ENCODE peak calls at places on chromosomes 13 and 19, in seven cellular contexts. One of them, this sample, is unnamed.

GRCh38 chr19:13282486-13283065 is 132.4 kb downstream of the IER2 start:
- DNase-seq in spleen: no peak
- DNase-seq in activated CD8-positive, alpha-beta memory T cell treated with anti-CD3 and anti-CD28 coated beads, Interleukin-2, amount 50 U/mL, for 48 hours: no peak
- DNase-seq in body of pancreas: no peak
- DNase-seq in stimulated activated CD8-positive, alpha-beta memory T cell treated with anti-CD3 and anti-CD28 coated beads, Interleukin-4, amount 100 ng/mL, for 4 hours: no peak
- DNase-seq in cardiac fibroblast: no peak
- DNase-seq in adrenal gland: no peak
- DNase-seq in this sample: no peak

GRCh38 chr19:913080-913748 is at the start of gene R3HDM4:
- DNase-seq in adrenal gland: peak; percentile 86
- DNase-seq in stimulated activated CD8-positive, alpha-beta memory T cell treated with anti-CD3 and anti-CD28 coated beads, Interleukin-4, amount 100 ng/mL, for 4 hours: peak; percentile 60
- DNase-seq in activated CD8-positive, alpha-beta memory T cell treated with anti-CD3 and anti-CD28 coated beads, Interleukin-2, amount 50 U/mL, for 48 hours: peak; percentile 94
- DNase-seq in spleen: peak; percentile 98
- DNase-seq in cardiac fibroblast: peak; percentile 46
- DNase-seq in body of pancreas: peak; percentile 80
- DNase-seq in this sample: peak; percentile 82

GRCh38 chr13:100954430-100955361 is 280.1 kb upstream of the TMTC4 start:
- DNase-seq in adrenal gland: no peak
- DNase-seq in stimulated activated CD8-positive, alpha-beta memory T cell treated with anti-CD3 and anti-CD28 coated beads, Interleukin-4, amount 100 ng/mL, for 4 hours: no peak
- DNase-seq in cardiac fibroblast: no peak
- DNase-seq in activated CD8-positive, alpha-beta memory T cell treated with anti-CD3 and anti-CD28 coated beads, Interleukin-2, amount 50 U/mL, for 48 hours: no peak
- DNase-seq in body of pancreas: no peak
- DNase-seq in spleen: no peak
- DNase-seq in this sample: no peak

GRCh38 chr13:38530492-38530891 is 156.4 kb upstream of the FREM2 start:
- DNase-seq in stimulated activated CD8-positive, alpha-beta memory T cell treated with anti-CD3 and anti-CD28 coated beads, Interleukin-4, amount 100 ng/mL, for 4 hours: no peak
- DNase-seq in activated CD8-positive, alpha-beta memory T cell treated with anti-CD3 and anti-CD28 coated beads, Interleukin-2, amount 50 U/mL, for 48 hours: no peak
- DNase-seq in body of pancreas: no peak
- DNase-seq in cardiac fibroblast: peak; percentile 43
- DNase-seq in spleen: no peak
- DNase-seq in adrenal gland: no peak
- DNase-seq in this sample: no peak

GRCh38 chr13:34833562-34834182 is 108.4 kb upstream of the NBEA start:
- DNase-seq in spleen: no peak
- DNase-seq in adrenal gland: no peak
- DNase-seq in cardiac fibroblast: peak; percentile 4
- DNase-seq in activated CD8-positive, alpha-beta memory T cell treated with anti-CD3 and anti-CD28 coated beads, Interleukin-2, amount 50 U/mL, for 48 hours: no peak
- DNase-seq in body of pancreas: no peak
- DNase-seq in stimulated activated CD8-positive, alpha-beta memory T cell treated with anti-CD3 and anti-CD28 coated beads, Interleukin-4, amount 100 ng/mL, for 4 hours: no peak
- DNase-seq in this sample: no peak

GRCh38 chr19:9348671-9349070 is 14.1 kb upstream of the ZNF177 start:
- DNase-seq in activated CD8-positive, alpha-beta memory T cell treated with anti-CD3 and anti-CD28 coated beads, Interleukin-2, amount 50 U/mL, for 48 hours: no peak
- DNase-seq in adrenal gland: no peak
- DNase-seq in stimulated activated CD8-positive, alpha-beta memory T cell treated with anti-CD3 and anti-CD28 coated beads, Interleukin-4, amount 100 ng/mL, for 4 hours: no peak
- DNase-seq in body of pancreas: no peak
- DNase-seq in spleen: no peak
- DNase-seq in cardiac fibroblast: no peak
- DNase-seq in this sample: no peak

GRCh38 chr13:49869514-49869913 is 66.6 kb downstream of the SPRYD7 start:
- DNase-seq in activated CD8-positive, alpha-beta memory T cell treated with anti-CD3 and anti-CD28 coated beads, Interleukin-2, amount 50 U/mL, for 48 hours: no peak
- DNase-seq in spleen: no peak
- DNase-seq in body of pancreas: no peak
- DNase-seq in cardiac fibroblast: peak; percentile 51
- DNase-seq in stimulated activated CD8-positive, alpha-beta memory T cell treated with anti-CD3 and anti-CD28 coated beads, Interleukin-4, amount 100 ng/mL, for 4 hours: no peak
- DNase-seq in adrenal gland: no peak
- DNase-seq in this sample: no peak

GRCh38 chr19:38319421-38320258 is at the start of gene KCNK6:
- DNase-seq in cardiac fibroblast: no peak
- DNase-seq in spleen: peak; percentile 88
- DNase-seq in activated CD8-positive, alpha-beta memory T cell treated with anti-CD3 and anti-CD28 coated beads, Interleukin-2, amount 50 U/mL, for 48 hours: peak; percentile 75
- DNase-seq in adrenal gland: peak; percentile 51
- DNase-seq in stimulated activated CD8-positive, alpha-beta memory T cell treated with anti-CD3 and anti-CD28 coated beads, Interleukin-4, amount 100 ng/mL, for 4 hours: peak; percentile 13
- DNase-seq in body of pancreas: peak; percentile 62
- DNase-seq in this sample: peak; percentile 44

GRCh38 chr19:55546822-55547614 is 1.7 kb upstream of the SBK3 start:
- DNase-seq in spleen: no peak
- DNase-seq in body of pancreas: peak; percentile 37
- DNase-seq in cardiac fibroblast: peak; percentile 81
- DNase-seq in adrenal gland: peak; percentile 48
- DNase-seq in activated CD8-positive, alpha-beta memory T cell treated with anti-CD3 and anti-CD28 coated beads, Interleukin-2, amount 50 U/mL, for 48 hours: no peak
- DNase-seq in stimulated activated CD8-positive, alpha-beta memory T cell treated with anti-CD3 and anti-CD28 coated beads, Interleukin-4, amount 100 ng/mL, for 4 hours: no peak
- DNase-seq in this sample: no peak

GRCh38 chr13:20069956-20070355 is 90.9 kb downstream of the GJA3 start:
- DNase-seq in activated CD8-positive, alpha-beta memory T cell treated with anti-CD3 and anti-CD28 coated beads, Interleukin-2, amount 50 U/mL, for 48 hours: no peak
- DNase-seq in adrenal gland: no peak
- DNase-seq in stimulated activated CD8-positive, alpha-beta memory T cell treated with anti-CD3 and anti-CD28 coated beads, Interleukin-4, amount 100 ng/mL, for 4 hours: no peak
- DNase-seq in cardiac fibroblast: no peak
- DNase-seq in spleen: no peak
- DNase-seq in body of pancreas: no peak
- DNase-seq in this sample: no peak

GRCh38 chr13:29582171-29582570 is 13.3 kb downstream of the SLC7A1 start:
- DNase-seq in stimulated activated CD8-positive, alpha-beta memory T cell treated with anti-CD3 and anti-CD28 coated beads, Interleukin-4, amount 100 ng/mL, for 4 hours: no peak
- DNase-seq in adrenal gland: no peak
- DNase-seq in cardiac fibroblast: no peak
- DNase-seq in spleen: no peak
- DNase-seq in body of pancreas: no peak
- DNase-seq in activated CD8-positive, alpha-beta memory T cell treated with anti-CD3 and anti-CD28 coated beads, Interleukin-2, amount 50 U/mL, for 48 hours: no peak
- DNase-seq in this sample: no peak

GRCh38 chr13:51995677-51996551 is 15.3 kb downstream of the ATP7B start:
- DNase-seq in adrenal gland: no peak
- DNase-seq in stimulated activated CD8-positive, alpha-beta memory T cell treated with anti-CD3 and anti-CD28 coated beads, Interleukin-4, amount 100 ng/mL, for 4 hours: no peak
- DNase-seq in cardiac fibroblast: no peak
- DNase-seq in activated CD8-positive, alpha-beta memory T cell treated with anti-CD3 and anti-CD28 coated beads, Interleukin-2, amount 50 U/mL, for 48 hours: no peak
- DNase-seq in body of pancreas: peak; percentile 77
- DNase-seq in spleen: no peak
- DNase-seq in this sample: no peak

GRCh38 chr13:114131581-114132418 is 623 bp downstream of the RASA3 start:
- DNase-seq in adrenal gland: no peak
- DNase-seq in stimulated activated CD8-positive, alpha-beta memory T cell treated with anti-CD3 and anti-CD28 coated beads, Interleukin-4, amount 100 ng/mL, for 4 hours: no peak
- DNase-seq in activated CD8-positive, alpha-beta memory T cell treated with anti-CD3 and anti-CD28 coated beads, Interleukin-2, amount 50 U/mL, for 48 hours: no peak
- DNase-seq in spleen: peak; percentile 87
- DNase-seq in body of pancreas: peak; percentile 34
- DNase-seq in cardiac fibroblast: peak; percentile 50
- DNase-seq in this sample: no peak

GRCh38 chr19:7795555-7796161 is 32.6 kb downstream of the CLEC4M start:
- DNase-seq in stimulated activated CD8-positive, alpha-beta memory T cell treated with anti-CD3 and anti-CD28 coated beads, Interleukin-4, amount 100 ng/mL, for 4 hours: no peak
- DNase-seq in spleen: no peak
- DNase-seq in body of pancreas: no peak
- DNase-seq in activated CD8-positive, alpha-beta memory T cell treated with anti-CD3 and anti-CD28 coated beads, Interleukin-2, amount 50 U/mL, for 48 hours: no peak
- DNase-seq in adrenal gland: no peak
- DNase-seq in cardiac fibroblast: peak; percentile 34
- DNase-seq in this sample: no peak

GRCh38 chr13:31756346-31756745 is 17.0 kb downstream of the RXFP2 start:
- DNase-seq in activated CD8-positive, alpha-beta memory T cell treated with anti-CD3 and anti-CD28 coated beads, Interleukin-2, amount 50 U/mL, for 48 hours: no peak
- DNase-seq in adrenal gland: no peak
- DNase-seq in body of pancreas: no peak
- DNase-seq in cardiac fibroblast: peak; percentile 96
- DNase-seq in spleen: no peak
- DNase-seq in stimulated activated CD8-positive, alpha-beta memory T cell treated with anti-CD3 and anti-CD28 coated beads, Interleukin-4, amount 100 ng/mL, for 4 hours: no peak
- DNase-seq in this sample: no peak

GRCh38 chr13:50149932-50150331 is 134.7 kb downstream of the KCNRG start:
- DNase-seq in spleen: no peak
- DNase-seq in adrenal gland: peak; percentile 54
- DNase-seq in body of pancreas: peak; percentile 70
- DNase-seq in cardiac fibroblast: no peak
- DNase-seq in stimulated activated CD8-positive, alpha-beta memory T cell treated with anti-CD3 and anti-CD28 coated beads, Interleukin-4, amount 100 ng/mL, for 4 hours: no peak
- DNase-seq in activated CD8-positive, alpha-beta memory T cell treated with anti-CD3 and anti-CD28 coated beads, Interleukin-2, amount 50 U/mL, for 48 hours: no peak
- DNase-seq in this sample: no peak

GRCh38 chr13:23443110-23443509 is 9.6 kb upstream of the SACS start:
- DNase-seq in stimulated activated CD8-positive, alpha-beta memory T cell treated with anti-CD3 and anti-CD28 coated beads, Interleukin-4, amount 100 ng/mL, for 4 hours: no peak
- DNase-seq in cardiac fibroblast: no peak
- DNase-seq in activated CD8-positive, alpha-beta memory T cell treated with anti-CD3 and anti-CD28 coated beads, Interleukin-2, amount 50 U/mL, for 48 hours: no peak
- DNase-seq in body of pancreas: no peak
- DNase-seq in adrenal gland: no peak
- DNase-seq in spleen: no peak
- DNase-seq in this sample: no peak

GRCh38 chr13:21297452-21297851 is 121.0 kb downstream of the MRPL57 start:
- DNase-seq in cardiac fibroblast: peak; percentile 22
- DNase-seq in adrenal gland: no peak
- DNase-seq in spleen: no peak
- DNase-seq in activated CD8-positive, alpha-beta memory T cell treated with anti-CD3 and anti-CD28 coated beads, Interleukin-2, amount 50 U/mL, for 48 hours: no peak
- DNase-seq in stimulated activated CD8-positive, alpha-beta memory T cell treated with anti-CD3 and anti-CD28 coated beads, Interleukin-4, amount 100 ng/mL, for 4 hours: no peak
- DNase-seq in body of pancreas: no peak
- DNase-seq in this sample: no peak

GRCh38 chr13:46179576-46180368 is 2.2 kb downstream of the LCP1 start:
- DNase-seq in cardiac fibroblast: no peak
- DNase-seq in adrenal gland: peak; percentile 39
- DNase-seq in stimulated activated CD8-positive, alpha-beta memory T cell treated with anti-CD3 and anti-CD28 coated beads, Interleukin-4, amount 100 ng/mL, for 4 hours: peak; percentile 60
- DNase-seq in spleen: peak; percentile 92
- DNase-seq in activated CD8-positive, alpha-beta memory T cell treated with anti-CD3 and anti-CD28 coated beads, Interleukin-2, amount 50 U/mL, for 48 hours: peak; percentile 80
- DNase-seq in body of pancreas: no peak
- DNase-seq in this sample: peak; percentile 53

GRCh38 chr19:50202962-50203280 is 501 bp upstream of the MYH14 start:
- DNase-seq in body of pancreas: no peak
- DNase-seq in spleen: peak; percentile 22
- DNase-seq in activated CD8-positive, alpha-beta memory T cell treated with anti-CD3 and anti-CD28 coated beads, Interleukin-2, amount 50 U/mL, for 48 hours: no peak
- DNase-seq in stimulated activated CD8-positive, alpha-beta memory T cell treated with anti-CD3 and anti-CD28 coated beads, Interleukin-4, amount 100 ng/mL, for 4 hours: no peak
- DNase-seq in cardiac fibroblast: no peak
- DNase-seq in adrenal gland: no peak
- DNase-seq in this sample: no peak

GRCh38 chr19:5212101-5212500 is 128.5 kb downstream of the PTPRS start:
- DNase-seq in stimulated activated CD8-positive, alpha-beta memory T cell treated with anti-CD3 and anti-CD28 coated beads, Interleukin-4, amount 100 ng/mL, for 4 hours: no peak
- DNase-seq in activated CD8-positive, alpha-beta memory T cell treated with anti-CD3 and anti-CD28 coated beads, Interleukin-2, amount 50 U/mL, for 48 hours: no peak
- DNase-seq in spleen: no peak
- DNase-seq in body of pancreas: no peak
- DNase-seq in cardiac fibroblast: no peak
- DNase-seq in adrenal gland: no peak
- DNase-seq in this sample: no peak

GRCh38 chr19:38142176-38143035 is 81.6 kb downstream of the DPF1 start:
- DNase-seq in stimulated activated CD8-positive, alpha-beta memory T cell treated with anti-CD3 and anti-CD28 coated beads, Interleukin-4, amount 100 ng/mL, for 4 hours: peak; percentile 4
- DNase-seq in activated CD8-positive, alpha-beta memory T cell treated with anti-CD3 and anti-CD28 coated beads, Interleukin-2, amount 50 U/mL, for 48 hours: peak; percentile 69
- DNase-seq in body of pancreas: peak; percentile 26
- DNase-seq in adrenal gland: peak; percentile 52
- DNase-seq in spleen: no peak
- DNase-seq in cardiac fibroblast: peak; percentile 52
- DNase-seq in this sample: peak; percentile 1

GRCh38 chr19:3369337-3370213 is 3.2 kb downstream of the NFIC start:
- DNase-seq in cardiac fibroblast: peak; percentile 49
- DNase-seq in body of pancreas: no peak
- DNase-seq in adrenal gland: peak; percentile 86
- DNase-seq in spleen: peak; percentile 84
- DNase-seq in stimulated activated CD8-positive, alpha-beta memory T cell treated with anti-CD3 and anti-CD28 coated beads, Interleukin-4, amount 100 ng/mL, for 4 hours: no peak
- DNase-seq in activated CD8-positive, alpha-beta memory T cell treated with anti-CD3 and anti-CD28 coated beads, Interleukin-2, amount 50 U/mL, for 48 hours: no peak
- DNase-seq in this sample: no peak

This sample was measured in stimulated activated CD4-positive, alpha-beta T cell treated with anti-CD3 and anti-CD28 coated beads, TNF-alpha, amount 100 ng/mL, for 1 hour.